ENCODE peak calls at places on chromosomes 4 and X, in six cellular contexts. N is colonic mucosa, I is BJ, S is cardiac muscle cell, R is cardiac fibroblast, C is retinal pigment epithelial cell. A is an unnamed sample.

GRCh38 chr4:180103794-180104193 is 2139.4 kb upstream of the TENM3 start:
- DNase-seq in N (no peak), I (no peak), S (no peak), R (no peak), C (no peak), A (no peak)

GRCh38 chr4:140296871-140297570 is 76.4 kb upstream of the SCOC start:
- DNase-seq in N (no peak), I (no peak), S (no peak), R (no peak), C (no peak), A (no peak)

GRCh38 chr4:37977471-37978452 is 17.6 kb downstream of the PTTG2 start:
- DNase-seq in N (peak), I (no peak), S (peak), R (peak), C (no peak), A (no peak)

GRCh38 chr4:162727232-162727631 is 439.5 kb downstream of the NAF1 start:
- DNase-seq in N (no peak), I (no peak), S (no peak), R (no peak), C (no peak), A (no peak)

GRCh38 chrX:153804100-153804595 is 9.7 kb downstream of the SSR4 start:
- DNase-seq in N (no peak), I (no peak), S (no peak), R (no peak), C (no peak), A (no peak)

GRCh38 chr4:178937130-178937529 is 1494.9 kb upstream of the AGA start:
- DNase-seq in N (no peak), I (no peak), S (no peak), R (no peak), C (peak), A (no peak)

GRCh38 chr4:178090640-178091411 is 648.6 kb upstream of the AGA start:
- DNase-seq in N (no peak), I (no peak), S (no peak), R (no peak), C (no peak), A (no peak)

GRCh38 chrX:153907456-153907855 is 3.0 kb downstream of the AVPR2 start:
- DNase-seq in N (no peak), I (no peak), S (no peak), R (no peak), C (no peak), A (no peak)

GRCh38 chrX:54994099-54994498 is at the start of gene PFKFB1:
- DNase-seq in N (no peak), I (no peak), S (no peak), R (no peak), C (no peak), A (no peak)

GRCh38 chrX:152817082-152817744 is 13.3 kb downstream of the CETN2 start:
- DNase-seq in N (peak), I (no peak), S (peak), R (peak), C (no peak), A (no peak)

GRCh38 chrX:141278306-141278705 is 36.0 kb upstream of the SPANXC start:
- DNase-seq in N (no peak), I (no peak), S (peak), R (peak), C (no peak), A (no peak)

GRCh38 chr4:95165926-95166524 is 382.7 kb downstream of the UNC5C start:
- DNase-seq in N (peak), I (no peak), S (peak), R (peak), C (peak), A (peak)

GRCh38 chr4:3413675-3414420 is 27.9 kb upstream of the HGFAC start:
- DNase-seq in N (no peak), I (no peak), S (no peak), R (no peak), C (no peak), A (no peak)

GRCh38 chr4:20832821-20833220 is 132.6 kb downstream of the PACRGL start:
- DNase-seq in N (no peak), I (no peak), S (peak), R (peak), C (peak), A (no peak)

GRCh38 chrX:3527166-3527565 is 180.7 kb upstream of the MXRA5 start:
- DNase-seq in N (no peak), I (no peak), S (no peak), R (no peak), C (no peak), A (no peak)

GRCh38 chrX:111490683-111491082 is 20.8 kb upstream of the SERTM2 start:
- DNase-seq in N (no peak), I (no peak), S (no peak), R (no peak), C (no peak), A (no peak)

GRCh38 chr4:159396151-159396550 is 293.3 kb downstream of the RAPGEF2 start:
- DNase-seq in N (no peak), I (no peak), S (no peak), R (no peak), C (no peak), A (no peak)

GRCh38 chr4:1026115-1026514 is 14.7 kb downstream of the FGFRL1 start:
- DNase-seq in N (peak), I (no peak), S (no peak), R (no peak), C (no peak), A (no peak)

GRCh38 chr4:2592572-2592971 is 56.1 kb downstream of the FAM193A start:
- DNase-seq in N (no peak), I (no peak), S (no peak), R (no peak), C (no peak), A (no peak)

GRCh38 chr4:72924814-72925213 is 144.7 kb downstream of the COX18 start:
- DNase-seq in N (no peak), I (no peak), S (no peak), R (no peak), C (no peak), A (no peak)

GRCh38 chrX:140723251-140723650 is 13.7 kb downstream of the LINC00632 start:
- DNase-seq in N (no peak), I (no peak), S (peak), R (peak), C (no peak), A (peak)

GRCh38 chr4:40377462-40378385 is 42.6 kb downstream of the CHRNA9 start:
- DNase-seq in N (peak), I (no peak), S (peak), R (peak), C (no peak), A (no peak)

GRCh38 chr4:23348789-23349498 is 540.9 kb downstream of the PPARGC1A start:
- DNase-seq in N (no peak), I (no peak), S (no peak), R (no peak), C (no peak), A (no peak)

GRCh38 chr4:90234916-90235547 is 107.8 kb downstream of the CCSER1 start:
- DNase-seq in N (no peak), I (no peak), S (no peak), R (no peak), C (no peak), A (no peak)

GRCh38 chrX:150902434-150903109 is 4.1 kb upstream of the CD99L2 start:
- DNase-seq in N (no peak), I (no peak), S (no peak), R (no peak), C (no peak), A (no peak)

GRCh38 chrX:1059576-1060561 is 152.6 kb downstream of the CRLF2 start:
- DNase-seq in N (no peak), I (no peak), S (no peak), R (no peak), C (no peak), A (no peak)

GRCh38 chrX:37912286-37912685 is 64.9 kb upstream of the DYNLT3 start:
- DNase-seq in N (no peak), I (peak), S (peak), R (no peak), C (peak), A (no peak)

GRCh38 chrX:78455901-78456300 is 128.5 kb upstream of the CYSLTR1 start:
- DNase-seq in N (no peak), I (no peak), S (no peak), R (no peak), C (no peak), A (no peak)

GRCh38 chr4:137408527-137409177 is 123.6 kb downstream of the PCDH18 start:
- DNase-seq in N (no peak), I (no peak), S (no peak), R (no peak), C (no peak), A (no peak)

GRCh38 chr4:177010421-177010820 is 217.7 kb upstream of the VEGFC start:
- DNase-seq in N (no peak), I (no peak), S (no peak), R (no peak), C (no peak), A (no peak)

GRCh38 chr4:159012381-159012780 is 90.5 kb upstream of the RAPGEF2 start:
- DNase-seq in N (no peak), I (peak), S (peak), R (no peak), C (no peak), A (no peak)

GRCh38 chr4:74474345-74475099 is 29.6 kb downstream of the AREG start:
- DNase-seq in N (peak), I (no peak), S (peak), R (no peak), C (peak), A (no peak)

GRCh38 chr4:36394352-36394903 is 113.0 kb downstream of the DTHD1 start:
- DNase-seq in N (no peak), I (no peak), S (no peak), R (no peak), C (no peak), A (no peak)

GRCh38 chr4:16732741-16733140 is 165.7 kb downstream of the LDB2 start:
- DNase-seq in N (no peak), I (no peak), S (no peak), R (no peak), C (no peak), A (no peak)

GRCh38 chrX:134171661-134172587 is 65.1 kb upstream of the CCDC160 start:
- DNase-seq in N (no peak), I (no peak), S (peak), R (peak), C (no peak), A (no peak)

GRCh38 chr4:85717847-85718246 is 242.9 kb downstream of the ARHGAP24 start:
- DNase-seq in N (no peak), I (no peak), S (no peak), R (no peak), C (no peak), A (no peak)

GRCh38 chr4:142698541-142698940 is 147.6 kb downstream of the INPP4B start:
- DNase-seq in N (no peak), I (no peak), S (no peak), R (no peak), C (no peak), A (no peak)

GRCh38 chr4:38967260-38968095 is 64.7 kb downstream of the TMEM156 start:
- DNase-seq in N (no peak), I (peak), S (peak), R (peak), C (peak), A (peak)

GRCh38 chrX:104343408-104344129 is 88.8 kb upstream of the ESX1 start:
- DNase-seq in N (peak), I (peak), S (peak), R (peak), C (peak), A (no peak)

DNA sequence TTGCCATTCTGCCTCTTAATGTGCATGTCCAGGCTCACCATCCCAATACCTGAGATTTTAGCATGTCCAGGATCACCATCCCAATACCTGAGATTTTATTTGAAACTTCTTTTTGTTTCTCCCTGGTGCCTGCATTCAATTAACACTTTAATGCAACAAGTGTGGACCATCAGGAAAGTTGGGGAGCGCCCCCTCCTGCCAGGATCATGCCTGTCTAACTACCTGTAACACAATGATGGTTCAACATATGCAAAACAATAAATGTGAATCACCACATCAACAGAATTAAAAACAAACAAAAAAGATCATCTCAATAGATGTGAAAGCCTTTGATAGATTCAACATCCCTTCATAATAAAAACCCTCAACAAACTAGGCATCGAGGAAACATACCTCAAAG is 1359.5 kb upstream of the DIAPH2 start:
- DNase-seq in N (no peak), I (no peak), S (no peak), R (no peak), C (no peak), A (no peak)
- H3K4me3 ChIP-seq in N (no peak), I (no peak), S (no peak), R (no peak), C (no peak), A (no peak)

DNA sequence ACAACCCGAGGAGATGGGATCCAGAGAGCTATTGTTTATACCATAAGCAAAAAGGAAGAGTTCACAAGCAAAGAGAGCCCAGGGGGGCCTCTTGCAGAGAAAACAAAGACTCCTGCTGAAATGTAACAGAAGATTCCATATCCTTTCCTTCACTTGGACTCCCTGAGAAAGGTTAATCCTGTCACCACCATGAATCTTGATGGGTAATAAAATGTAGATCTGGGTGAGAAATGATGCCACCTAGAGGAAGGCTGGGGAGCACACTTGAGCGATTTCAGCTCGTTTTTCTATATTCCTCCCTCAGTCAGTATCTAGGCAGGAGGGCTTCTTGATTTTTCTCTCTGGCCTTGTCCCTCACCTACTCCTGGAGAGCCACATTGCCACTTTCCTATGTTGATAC is 10.2 kb upstream of the KCNE5 start:
- DNase-seq in N (no peak), I (no peak), S (peak), R (peak), C (no peak), A (no peak)
- TF ChIP-seq CTCF in N (peak), I (peak), S (peak), R (peak), C (peak), A (peak)

GRCh38 chr4:82891728-82892466 is 944 bp upstream of the SEC31A start:
- DNase-seq in N (no peak), I (no peak), S (peak), R (peak), C (no peak), A (no peak)
- H3K4me3 ChIP-seq in N (peak), I (peak), S (peak), R (peak), C (peak), A (peak)

DNA sequence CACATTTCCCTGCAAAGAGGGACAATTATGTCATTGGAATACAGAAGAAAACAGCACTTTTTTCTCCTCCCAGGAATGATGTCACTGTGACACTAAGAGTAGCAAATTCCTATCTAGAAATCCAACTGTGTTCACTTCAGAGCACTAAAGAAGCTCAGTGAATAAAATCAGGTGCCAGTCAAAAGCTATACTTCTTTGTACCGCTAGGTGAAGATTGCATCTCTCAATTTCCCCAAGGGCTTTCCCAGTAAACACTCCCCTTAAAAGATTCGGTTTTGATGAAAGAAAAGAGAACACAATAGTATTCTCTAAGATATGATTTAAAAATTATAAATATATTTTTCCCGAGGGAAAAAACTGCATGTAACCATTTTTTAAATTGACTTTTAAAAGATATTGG is 104.7 kb upstream of the MID1 start:
- DNase-seq in N (no peak), I (no peak), S (no peak), R (no peak), C (no peak), A (no peak)
- TF ChIP-seq CTCF in N (peak), I (no peak), S (peak), R (no peak), C (peak), A (peak)

GRCh38 chr4:184808719-184809062 is 17.1 kb downstream of the ACSL1 start:
- DNase-seq in N (no peak), I (no peak), S (no peak), R (no peak), C (no peak), A (no peak)
- H3K4me3 ChIP-seq in N (no peak), I (no peak), S (no peak), R (no peak), C (no peak), A (no peak)

GRCh38 chr4:76106442-76106841 is 31.9 kb downstream of the ART3 start:
- DNase-seq in N (no peak), I (no peak), S (no peak), R (no peak), C (no peak), A (no peak)

GRCh38 chr4:76108467-76109181 is 34.1 kb downstream of the ART3 start:
- DNase-seq in N (no peak), I (no peak), S (peak), R (peak), C (no peak), A (no peak)

GRCh38 chr4:76105652-76106051 is 31.1 kb downstream of the ART3 start:
- DNase-seq in N (no peak), I (no peak), S (no peak), R (no peak), C (no peak), A (no peak)
- TF ChIP-seq CTCF in N (no peak), I (no peak), S (no peak), R (no peak), C (no peak), A (no peak)